ENCODE peak calls at places on chromosomes 2 and 18, in five cellular contexts. Z, W, F, X and Y are unnamed samples.

GRCh38 chr2:6754412-6754811 is 111.3 kb downstream of the CMPK2 start:
- DNase-seq in X (no peak), Z (no peak), W (no peak), F (no peak), Y (no peak)

GRCh38 chr2:191691016-191691725 is 13.2 kb downstream of the NABP1 start:
- DNase-seq in Z (no peak), W (peak; percentile 95), X (no peak), F (no peak), Y (no peak)

GRCh38 chr2:187382131-187382530 is 65.9 kb downstream of the CALCRL start:
- DNase-seq in F (no peak), X (no peak), Z (no peak), W (no peak), Y (no peak)

GRCh38 chr2:10471046-10471571 is 23.0 kb upstream of the ODC1 start:
- DNase-seq in F (no peak), X (no peak), W (no peak), Z (no peak), Y (no peak)

GRCh38 chr2:197073701-197074433 is 147.4 kb upstream of the PGAP1 start:
- DNase-seq in X (no peak), W (peak; percentile 83), F (no peak), Z (no peak), Y (no peak)

GRCh38 chr2:209578394-209579006 is 154.7 kb downstream of the MAP2 start:
- DNase-seq in Z (no peak), W (peak; percentile 13), F (no peak), X (no peak), Y (no peak)

GRCh38 chr2:179622122-179622521 is 239.3 kb downstream of the ZNF385B start:
- DNase-seq in W (no peak), X (no peak), Z (no peak), F (no peak), Y (no peak)

GRCh38 chr2:95122197-95122551 is 566 bp upstream of the MRPS5 start:
- DNase-seq in W (no peak), F (no peak), Z (no peak), X (no peak), Y (no peak)

GRCh38 chr2:196977491-196977890 is 51.0 kb upstream of the PGAP1 start:
- DNase-seq in F (no peak), Z (no peak), X (no peak), W (peak; percentile 34), Y (no peak)

GRCh38 chr2:208129804-208130712 is at the start of gene CRYGC:
- DNase-seq in F (no peak), X (no peak), W (no peak), Z (no peak), Y (no peak)

GRCh38 chr2:104872034-104872865 is 18.3 kb downstream of the POU3F3 start:
- DNase-seq in F (no peak), Z (no peak), W (no peak), X (no peak), Y (no peak)

GRCh38 chr2:30040147-30040546 is 106.7 kb upstream of the YPEL5 start:
- DNase-seq in X (no peak), Z (no peak), W (no peak), F (no peak), Y (no peak)

GRCh38 chr18:38262666-38263065 is 697.1 kb upstream of the CELF4 start:
- DNase-seq in Z (no peak), W (no peak), F (no peak), X (no peak), Y (no peak)

GRCh38 chr18:54238181-54238936 is 13.9 kb upstream of the MBD2 start:
- DNase-seq in Z (no peak), F (no peak), X (no peak), W (no peak), Y (no peak)

GRCh38 chr2:148614332-148615049 is 30.1 kb upstream of the EPC2 start:
- DNase-seq in X (no peak), F (no peak), W (peak; percentile 64), Z (no peak), Y (no peak)

GRCh38 chr2:95315801-95316411 is 18.8 kb downstream of the KCNIP3 start:
- DNase-seq in W (peak; percentile 10), F (no peak), Z (no peak), X (no peak), Y (no peak)

GRCh38 chr2:126527836-126528490 is 128.0 kb upstream of the GYPC start:
- DNase-seq in W (peak; percentile 88), F (peak; percentile 55), X (no peak), Z (peak; percentile 44), Y (peak; percentile 38)

GRCh38 chr18:48949051-48949605 is 1.6 kb downstream of the SMAD7 start:
- DNase-seq in Z (peak; percentile 55), F (peak; percentile 62), X (no peak), W (no peak), Y (peak; percentile 58)

GRCh38 chr2:23801396-23801795 is 125.5 kb downstream of the ATAD2B start:
- DNase-seq in F (no peak), W (peak; percentile 84), X (no peak), Z (no peak), Y (no peak)

GRCh38 chr2:239223330-239224248 is 177.2 kb downstream of the HDAC4 start:
- DNase-seq in X (no peak), Z (no peak), F (no peak), W (no peak), Y (no peak)

GRCh38 chr2:216350214-216350789 is 22.0 kb downstream of the MARCHF4 start:
- DNase-seq in F (no peak), W (peak; percentile 72), X (no peak), Z (no peak), Y (no peak)

GRCh38 chr2:127770973-127771735 is 39.8 kb downstream of the WDR33 start:
- DNase-seq in X (no peak), Z (no peak), F (no peak), W (peak; percentile 97), Y (no peak)

GRCh38 chr2:102449370-102449974 is 23.6 kb upstream of the SLC9A4 start:
- DNase-seq in F (peak; percentile 31), X (no peak), Z (peak; percentile 36), W (peak; percentile 77), Y (peak; percentile 41)

GRCh38 chr2:28643911-28644334 is 107.7 kb upstream of the PPP1CB start:
- DNase-seq in W (peak; percentile 37), X (no peak), Z (no peak), F (no peak), Y (no peak)

GRCh38 chr2:162197095-162197825 is 45.2 kb upstream of the GCG start:
- DNase-seq in W (peak; percentile 77), X (no peak), F (no peak), Z (no peak), Y (no peak)

GRCh38 chr18:48194787-48195186 is 214.4 kb downstream of the ZBTB7C start:
- DNase-seq in X (no peak), W (no peak), Z (no peak), F (no peak), Y (no peak)

GRCh38 chr18:42425025-42425424 is 470.0 kb downstream of the PIK3C3 start:
- DNase-seq in X (no peak), Z (no peak), W (no peak), F (no peak), Y (no peak)

GRCh38 chr18:51614967-51615571 is 417.6 kb upstream of the MEX3C start:
- DNase-seq in X (no peak), Z (no peak), W (peak; percentile 26), F (no peak), Y (no peak)

GRCh38 chr2:95274291-95275150 is at the start of gene PROM2:
- DNase-seq in W (no peak), F (no peak), Z (no peak), X (no peak), Y (no peak)